ENCODE peak calls at places on chromosome 6, in six cellular contexts. T, N, D, E, L and S are unnamed samples.

GRCh38 chr6:71394001-71394432 is 105.4 kb downstream of the OGFRL1 start:
- DNase-seq in N (peak), L (peak), E (no peak), T (no peak), D (no peak), S (peak)

GRCh38 chr6:45613678-45614077 is 235.9 kb upstream of the SUPT3H start:
- DNase-seq in T (peak), N (peak), L (no peak), D (no peak), E (no peak), S (peak)

GRCh38 chr6:136035378-136036070 is 184.0 kb downstream of the PDE7B start:
- DNase-seq in T (no peak), N (peak), D (no peak), L (no peak), E (no peak), S (peak)

GRCh38 chr6:126052485-126052884 is 66.1 kb downstream of the TRMT11 start:
- DNase-seq in D (no peak), E (no peak), L (no peak), T (no peak), N (no peak), S (no peak)

GRCh38 chr6:72374864-72375263 is 247.0 kb upstream of the KCNQ5 start:
- DNase-seq in L (no peak), D (no peak), T (peak), E (no peak), N (no peak), S (no peak)

GRCh38 chr6:168115748-168116445 is 36.9 kb upstream of the FRMD1 start:
- DNase-seq in N (no peak), D (no peak), L (no peak), E (no peak), T (no peak), S (no peak)

GRCh38 chr6:134379599-134379998 is 61.7 kb upstream of the SGK1 start:
- DNase-seq in N (no peak), D (no peak), T (no peak), E (no peak), L (no peak), S (no peak)

GRCh38 chr6:38391909-38392614 is 247.7 kb downstream of the BTBD9 start:
- DNase-seq in D (no peak), L (no peak), E (no peak), N (no peak), T (no peak), S (peak)

GRCh38 chr6:111503660-111504059 is 20.6 kb upstream of the REV3L start:
- DNase-seq in T (peak), D (no peak), E (no peak), N (no peak), L (no peak), S (peak)

GRCh38 chr6:133985970-133986369 is 32.9 kb downstream of the TBPL1 start:
- DNase-seq in E (peak), T (no peak), D (no peak), N (no peak), L (no peak), S (no peak)

GRCh38 chr6:152277826-152278247 is 359.3 kb downstream of the SYNE1 start:
- DNase-seq in L (no peak), T (no peak), N (no peak), D (no peak), E (no peak), S (no peak)

GRCh38 chr6:137518584-137518983 is 24.4 kb upstream of the OLIG3 start:
- DNase-seq in L (no peak), T (no peak), N (no peak), E (no peak), D (no peak), S (no peak)

GRCh38 chr6:117545161-117545595 is 57.1 kb downstream of the GOPC start:
- DNase-seq in L (no peak), N (peak), T (no peak), E (no peak), D (no peak), S (no peak)

GRCh38 chr6:68634503-68635411 is at the start of gene ADGRB3:
- DNase-seq in N (peak), T (peak), L (no peak), E (peak), D (peak), S (peak)

GRCh38 chr6:16130437-16130891 is 1.6 kb downstream of the MYLIP start:
- DNase-seq in N (peak), E (no peak), T (no peak), D (no peak), L (no peak), S (peak)

GRCh38 chr6:43806041-43806757 is 36.2 kb downstream of the VEGFA start:
- DNase-seq in T (no peak), N (peak), E (no peak), D (no peak), L (no peak), S (no peak)

GRCh38 chr6:133646021-133646682 is 242.8 kb upstream of the TCF21 start:
- DNase-seq in N (peak), D (no peak), T (peak), E (no peak), L (no peak), S (peak)

GRCh38 chr6:84065718-84066290 is 32.2 kb downstream of the MRAP2 start:
- DNase-seq in L (no peak), E (no peak), T (peak), D (no peak), N (peak), S (peak)

GRCh38 chr6:26045046-26045938 is 41.9 kb upstream of the HFE start:
- DNase-seq in N (peak), D (peak), L (no peak), E (peak), T (peak), S (peak)

GRCh38 chr6:125986295-125986955 is at the start of gene TRMT11:
- DNase-seq in L (no peak), N (peak), T (peak), E (peak), D (peak), S (peak)

GRCh38 chr6:89393659-89394058 is 18.4 kb downstream of the RRAGD start:
- DNase-seq in N (no peak), L (no peak), E (no peak), D (no peak), T (no peak), S (no peak)

GRCh38 chr6:150068173-150068785 is 642 bp downstream of the ULBP3 start:
- DNase-seq in T (no peak), N (no peak), L (no peak), E (peak), D (peak), S (no peak)
- H3K4me3 ChIP-seq in T (peak), N (peak), L (peak), E (peak), D (peak), S (peak)

GRCh38 chr6:157625764-157626163 is 197.3 kb upstream of the SNX9 start:
- DNase-seq in E (no peak), T (peak), N (no peak), D (no peak), L (no peak), S (no peak)
- H3K4me3 ChIP-seq in E (no peak), T (peak), N (no peak), D (peak), L (no peak), S (no peak)

GRCh38 chr6:33191383-33192104 is 723 bp downstream of the COL11A2 start:
- DNase-seq in T (no peak), D (no peak), L (no peak), N (no peak), E (no peak), S (no peak)
- H3K4me3 ChIP-seq in T (no peak), D (no peak), L (no peak), N (no peak), E (no peak), S (no peak)

DNA sequence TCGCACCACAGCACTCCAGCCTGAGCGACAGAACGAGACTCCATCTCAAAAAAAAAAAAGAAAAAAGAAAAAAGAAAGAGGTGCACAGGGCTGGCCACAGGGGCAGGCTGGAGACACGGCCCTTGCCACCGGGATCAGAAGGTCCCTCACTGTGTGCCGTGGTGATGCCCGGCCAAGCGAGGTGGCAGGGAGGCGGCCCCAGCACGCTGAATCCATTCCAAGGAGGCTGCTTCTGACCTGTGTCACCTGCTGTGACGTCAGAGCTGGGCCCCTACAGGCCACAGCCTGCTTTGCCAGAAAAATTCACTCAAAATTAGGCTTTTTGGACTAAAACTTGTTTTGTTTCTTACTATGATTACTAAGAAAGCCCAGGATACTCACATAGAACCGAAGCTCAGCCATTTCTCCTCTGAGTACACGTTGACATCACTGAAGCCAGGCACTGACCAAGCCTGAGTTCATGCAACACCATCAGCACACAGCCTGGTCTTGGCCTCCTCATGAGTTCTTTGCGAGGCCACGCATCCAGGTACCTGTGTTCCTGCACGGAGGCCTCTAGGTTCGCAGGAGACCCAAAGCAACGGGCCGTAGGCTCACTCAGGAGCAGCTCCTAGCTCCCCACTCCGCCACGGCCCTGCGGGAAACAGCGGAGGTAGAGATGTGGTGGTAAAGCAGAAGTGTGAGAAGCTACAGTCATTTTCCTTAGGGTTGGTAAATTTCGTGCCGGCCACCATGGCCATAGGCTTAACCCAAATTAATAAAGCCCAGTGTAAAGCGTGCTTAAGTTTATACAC is 67.8 kb downstream of the THBS2 start:
- DNase-seq in D (no peak), N (no peak), T (no peak), L (no peak), E (no peak), S (no peak)
- H3K4me3 ChIP-seq in D (no peak), N (no peak), T (no peak), L (no peak), E (no peak), S (no peak)